ENCODE peak calls at places on chromosomes 6 and 20, in five cellular contexts. P, F, J, Y and C are unnamed samples.
A peak's percentile ranks its signal among the peaks of the same experiment; 100 is the strongest.

GRCh38 chr20:38169636-38170035 is 4.6 kb upstream of the TGM2 start:
- DNase-seq in P (no peak), J (no peak), Y (no peak), F (no peak), C (no peak)

GRCh38 chr6:128569737-128570438 is 49.5 kb upstream of the PTPRK start:
- DNase-seq in F (peak; percentile 54), J (no peak), P (no peak), Y (no peak), C (no peak)

GRCh38 chr20:53849471-53850059 is 220.8 kb downstream of the BCAS1 start:
- DNase-seq in Y (no peak), J (no peak), P (no peak), F (no peak), C (no peak)

GRCh38 chr20:32484221-32485125 is 100.7 kb downstream of the NOL4L start:
- DNase-seq in F (no peak), P (no peak), J (no peak), Y (no peak), C (no peak)

GRCh38 chr20:3222635-3223600 is 13.6 kb downstream of the ITPA start:
- DNase-seq in Y (no peak), P (no peak), J (no peak), F (no peak), C (peak; percentile 84)

GRCh38 chr6:149015877-149016525 is 269.2 kb downstream of the UST start:
- DNase-seq in J (no peak), F (no peak), Y (no peak), P (no peak), C (no peak)

GRCh38 chr6:10633216-10633615 is 61.2 kb downstream of the C6orf52 start:
- DNase-seq in J (no peak), P (no peak), Y (no peak), F (peak; percentile 60), C (no peak)

GRCh38 chr20:13960525-13960924 is 29.9 kb downstream of the SEL1L2 start:
- DNase-seq in P (no peak), J (no peak), Y (no peak), F (no peak), C (no peak)

GRCh38 chr6:41976794-41977484 is 35.3 kb upstream of the CCND3 start:
- DNase-seq in F (no peak), P (no peak), J (no peak), Y (no peak), C (no peak)

GRCh38 chr20:36519944-36520343 is 21.4 kb upstream of the MYL9 start:
- DNase-seq in P (no peak), F (no peak), Y (no peak), J (no peak), C (no peak)

GRCh38 chr20:13995086-13995665 is at the start of gene MACROD2:
- DNase-seq in Y (no peak), J (peak; percentile 87), P (peak; percentile 86), F (peak; percentile 93), C (peak; percentile 52)

GRCh38 chr6:134816780-134817179 is 133.1 kb downstream of the ALDH8A1 start:
- DNase-seq in P (no peak), J (no peak), F (no peak), Y (no peak), C (no peak)

GRCh38 chr6:56279346-56280080 is 32.1 kb upstream of the COL21A1 start:
- DNase-seq in J (no peak), Y (no peak), F (peak; percentile 34), P (no peak), C (no peak)

GRCh38 chr20:50027611-50028105 is 44.9 kb downstream of the SNAI1 start:
- DNase-seq in F (no peak), J (no peak), Y (no peak), P (peak; percentile 69), C (no peak)

GRCh38 chr20:17202030-17202429 is 24.8 kb upstream of the PCSK2 start:
- DNase-seq in P (no peak), J (no peak), F (no peak), Y (no peak), C (no peak)